ENCODE peak calls at places on chromosomes 12 and 14, in four cellular contexts. One of them, this sample, is unnamed.
A peak's percentile ranks its signal among the peaks of the same experiment; 100 is the strongest.

GRCh38 chr12:57603758-57604453 is 718 bp upstream of the DTX3 start:
- DNase-seq in K562: no peak
- DNase-seq in GM12878: no peak
- DNase-seq in SK-N-SH: no peak
- DNase-seq in this sample: no peak

GRCh38 chr12:112190626-112191025 is 65.3 kb downstream of the TRAFD1 start:
- DNase-seq in GM12878: no peak
- DNase-seq in SK-N-SH: no peak
- DNase-seq in K562: no peak
- DNase-seq in this sample: no peak

GRCh38 chr14:52080817-52081755 is 12.2 kb upstream of the NID2 start:
- DNase-seq in SK-N-SH: no peak
- DNase-seq in GM12878: no peak
- DNase-seq in K562: no peak
- DNase-seq in this sample: peak; percentile 23

GRCh38 chr14:78697341-78697740 is 527.2 kb downstream of the NRXN3 start:
- DNase-seq in SK-N-SH: peak; percentile 17
- DNase-seq in GM12878: no peak
- DNase-seq in K562: peak; percentile 5
- DNase-seq in this sample: peak; percentile 6

GRCh38 chr12:92065018-92065499 is 80.6 kb downstream of the BTG1 start:
- DNase-seq in GM12878: peak; percentile 78
- DNase-seq in K562: no peak
- DNase-seq in SK-N-SH: no peak
- DNase-seq in this sample: peak; percentile 53

GRCh38 chr14:33584698-33585097 is 366.2 kb downstream of the EGLN3 start:
- DNase-seq in SK-N-SH: no peak
- DNase-seq in K562: no peak
- DNase-seq in GM12878: no peak
- DNase-seq in this sample: no peak

GRCh38 chr12:132392389-132393244 is 63.2 kb upstream of the GALNT9 start:
- DNase-seq in K562: no peak
- DNase-seq in GM12878: no peak
- DNase-seq in SK-N-SH: no peak
- DNase-seq in this sample: no peak

GRCh38 chr14:50340945-50341344 is 28.8 kb downstream of the DMAC2L start:
- DNase-seq in SK-N-SH: peak; percentile 32
- DNase-seq in K562: no peak
- DNase-seq in GM12878: no peak
- DNase-seq in this sample: no peak

GRCh38 chr14:68972507-68973272 is 6.4 kb downstream of the ACTN1 start:
- DNase-seq in SK-N-SH: no peak
- DNase-seq in GM12878: no peak
- DNase-seq in K562: no peak
- DNase-seq in this sample: no peak

GRCh38 chr12:886206-886605 is 63.3 kb downstream of the RAD52 start:
- DNase-seq in GM12878: no peak
- DNase-seq in SK-N-SH: no peak
- DNase-seq in K562: no peak
- DNase-seq in this sample: no peak

GRCh38 chr12:2405039-2405438 is 352.3 kb downstream of the CACNA1C start:
- DNase-seq in SK-N-SH: no peak
- DNase-seq in K562: no peak
- DNase-seq in GM12878: no peak
- DNase-seq in this sample: no peak

GRCh38 chr12:2408262-2408661 is 355.5 kb downstream of the CACNA1C start:
- DNase-seq in K562: no peak
- DNase-seq in GM12878: no peak
- DNase-seq in SK-N-SH: no peak
- DNase-seq in this sample: no peak

GRCh38 chr12:2409656-2410265 is 357.0 kb downstream of the CACNA1C start:
- DNase-seq in GM12878: no peak
- DNase-seq in SK-N-SH: no peak
- DNase-seq in K562: no peak
- DNase-seq in this sample: no peak

GRCh38 chr12:2403221-2403976 is 350.6 kb downstream of the CACNA1C start:
- DNase-seq in K562: no peak
- DNase-seq in GM12878: no peak
- DNase-seq in SK-N-SH: no peak
- DNase-seq in this sample: no peak

GRCh38 chr12:2406903-2407302 is 354.1 kb downstream of the CACNA1C start:
- DNase-seq in GM12878: no peak
- DNase-seq in K562: no peak
- DNase-seq in SK-N-SH: no peak
- DNase-seq in this sample: no peak
- H3K4me3 ChIP-seq in GM12878: no peak overlapping the region
- H3K4me3 ChIP-seq in K562: no peak overlapping the region
- H3K4me3 ChIP-seq in SK-N-SH: no peak overlapping the region
- H3K4me3 ChIP-seq in this sample: no peak overlapping the region

GRCh38 chr12:121333747-121334146 is 18.5 kb downstream of the ANAPC5 start:
- DNase-seq in SK-N-SH: no peak
- DNase-seq in GM12878: no peak
- DNase-seq in K562: no peak
- DNase-seq in this sample: no peak
- TF ChIP-seq TAF1 in SK-N-SH: no peak
- TF ChIP-seq TAF1 in GM12878: no peak
- TF ChIP-seq TAF1 in K562: no peak
- TF ChIP-seq TAF1 in this sample: no peak

GRCh38 chr12:29711381-29711780 is 72.4 kb downstream of the TMTC1 start:
- DNase-seq in GM12878: no peak
- DNase-seq in K562: no peak
- DNase-seq in SK-N-SH: no peak
- DNase-seq in this sample: no peak
- H3K4me1 ChIP-seq in GM12878: no peaks in the 10 kb centered on the region
- H3K4me1 ChIP-seq in K562: no peaks in the 10 kb centered on the region
- H3K4me1 ChIP-seq in SK-N-SH: no peaks in the 10 kb centered on the region
- H3K4me1 ChIP-seq in this sample: no peaks in the 10 kb centered on the region

DNA sequence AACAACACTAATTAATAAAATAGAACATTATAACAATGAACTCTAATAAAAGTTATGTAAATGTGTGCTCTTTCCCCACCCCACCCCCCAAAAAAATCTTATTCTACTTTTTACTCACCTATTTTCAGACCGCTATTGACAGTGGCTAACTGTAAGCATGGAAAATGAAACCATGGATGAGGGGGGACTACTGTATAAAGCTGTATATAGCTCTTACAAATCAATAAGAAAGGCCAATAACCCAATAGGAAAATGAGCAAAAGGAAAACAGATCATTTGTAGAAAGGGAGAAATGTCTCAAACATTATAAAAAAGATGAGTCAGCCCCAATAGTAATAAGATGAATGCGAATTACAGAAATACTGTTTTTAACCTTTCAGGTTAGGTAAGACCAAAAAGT is 27.4 kb downstream of the YEATS4 start:
- DNase-seq in GM12878: no peak
- DNase-seq in SK-N-SH: no peak
- DNase-seq in K562: no peak
- DNase-seq in this sample: no peak
- H3K4me3 ChIP-seq in GM12878: no peak overlapping the region
- H3K4me3 ChIP-seq in SK-N-SH: no peak overlapping the region
- H3K4me3 ChIP-seq in K562: no peak overlapping the region
- H3K4me3 ChIP-seq in this sample: no peak overlapping the region

DNA sequence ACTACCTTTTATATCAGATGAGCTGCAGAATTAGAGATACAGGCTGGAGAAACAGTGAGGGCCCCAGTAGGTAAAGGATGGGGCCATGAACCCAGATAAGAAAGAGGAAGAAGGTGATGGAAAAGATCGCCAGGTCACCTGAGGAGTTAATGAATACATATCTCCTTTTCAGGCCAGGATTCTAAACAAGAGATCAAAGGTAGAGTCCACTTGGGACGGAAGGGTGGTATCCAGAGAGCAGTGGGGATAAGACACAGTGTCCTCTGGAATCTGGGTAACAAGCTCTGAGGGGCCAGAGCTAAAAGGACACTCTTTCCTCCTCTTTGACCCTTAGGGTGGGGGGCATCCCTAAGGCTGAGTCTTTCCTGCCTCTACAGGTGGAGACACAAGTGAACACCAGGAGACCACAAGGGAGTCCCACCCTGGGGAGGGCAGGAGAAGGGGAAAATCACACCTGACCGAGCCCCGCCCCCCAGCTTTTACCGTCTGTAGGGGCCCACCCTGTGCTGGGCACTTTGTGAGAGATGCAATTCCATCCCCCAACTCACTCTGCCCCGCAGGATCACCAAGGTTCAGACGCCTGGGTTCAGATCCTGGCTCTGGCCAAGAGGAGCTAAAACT is 27.3 kb downstream of the SERPINA1 start:
- DNase-seq in SK-N-SH: no peak
- DNase-seq in GM12878: no peak
- DNase-seq in K562: no peak
- DNase-seq in this sample: peak; percentile 50
- TF ChIP-seq TAF1 in SK-N-SH: no peak
- TF ChIP-seq TAF1 in GM12878: no peak
- TF ChIP-seq TAF1 in K562: no peak
- TF ChIP-seq TAF1 in this sample: no peak

GRCh38 chr12:76080729-76081415 is 3.6 kb downstream of the NAP1L1 start:
- DNase-seq in K562: peak; percentile 37
- DNase-seq in SK-N-SH: peak; percentile 34
- DNase-seq in GM12878: no peak
- DNase-seq in this sample: peak; percentile 4
- H3K4me1 ChIP-seq in K562: peaks cover 16% of the 10 kb centered on the region
- H3K4me1 ChIP-seq in SK-N-SH: peaks cover 7% of the 10 kb centered on the region
- H3K4me1 ChIP-seq in GM12878: peaks cover 7% of the 10 kb centered on the region
- H3K4me1 ChIP-seq in this sample: peaks cover 74% of the 10 kb centered on the region

GRCh38 chr12:130965214-130965613 is 11.5 kb downstream of the ADGRD1 start:
- DNase-seq in K562: no peak
- DNase-seq in SK-N-SH: no peak
- DNase-seq in GM12878: no peak
- DNase-seq in this sample: no peak
- H3K4me3 ChIP-seq in K562: no peak overlapping the region
- H3K4me3 ChIP-seq in SK-N-SH: no peak overlapping the region
- H3K4me3 ChIP-seq in GM12878: no peak overlapping the region
- H3K4me3 ChIP-seq in this sample: no peak overlapping the region

This sample was measured in HepG2.